ENCODE peak calls at places on chromosomes 6 and 20, in eight cellular contexts. B, P, H, S, O, F, M and V are unnamed samples.

GRCh38 chr20:4335722-4336121 is 320.4 kb upstream of the RNF24 start:
- DNase-seq in H (no peak), B (no peak), O (no peak), S (no peak), M (no peak), P (no peak), F (no peak), V (no peak)

GRCh38 chr20:63409834-63410435 is 48.8 kb upstream of the CHRNA4 start:
- DNase-seq in B (no peak), S (no peak), M (no peak), O (no peak), H (peak), P (no peak), F (no peak), V (no peak)

GRCh38 chr6:118240878-118241528 is 307.1 kb upstream of the PLN start:
- DNase-seq in H (no peak), F (no peak), M (no peak), P (no peak), S (no peak), B (no peak), O (no peak), V (no peak)

GRCh38 chr20:58327211-58327610 is 17.7 kb downstream of the RAB22A start:
- DNase-seq in O (no peak), H (no peak), F (no peak), B (no peak), S (peak), P (no peak), M (no peak), V (no peak)

GRCh38 chr6:31581511-31582229 is 554 bp downstream of the LTB start:
- DNase-seq in B (no peak), F (no peak), P (no peak), H (no peak), S (no peak), O (no peak), M (no peak), V (no peak)

GRCh38 chr6:119350202-119351004 is 842 bp upstream of the MAN1A1 start:
- DNase-seq in H (no peak), O (no peak), B (no peak), P (peak), S (peak), M (peak), F (peak), V (peak)

GRCh38 chr6:25169551-25170335 is 109.4 kb upstream of the CARMIL1 start:
- DNase-seq in S (peak), F (no peak), O (no peak), B (no peak), P (no peak), M (no peak), H (no peak), V (no peak)

GRCh38 chr6:32936247-32937152 is 4.3 kb downstream of the HLA-DMB start:
- DNase-seq in S (no peak), B (no peak), P (no peak), M (no peak), F (no peak), H (no peak), O (no peak), V (no peak)

GRCh38 chr6:20412674-20413073 is 11.0 kb downstream of the E2F3 start:
- DNase-seq in P (no peak), H (no peak), S (no peak), B (no peak), M (no peak), F (no peak), O (no peak), V (no peak)

GRCh38 chr20:31673943-31674463 is 36.3 kb downstream of the COX4I2 start:
- DNase-seq in H (no peak), M (no peak), F (no peak), O (no peak), B (no peak), P (no peak), S (no peak), V (no peak)

GRCh38 chr6:47631248-47632196 is 66.9 kb upstream of the ADGRF4 start:
- DNase-seq in B (no peak), S (peak), P (peak), F (peak), O (no peak), M (peak), H (no peak), V (no peak)

GRCh38 chr6:37897819-37898534 is 78.5 kb downstream of the ZFAND3 start:
- DNase-seq in M (no peak), B (no peak), F (no peak), S (no peak), H (no peak), P (no peak), O (no peak), V (no peak)

GRCh38 chr20:57849126-57849867 is 139.5 kb upstream of the PMEPA1 start:
- DNase-seq in P (no peak), S (no peak), M (no peak), H (peak), B (no peak), O (no peak), F (no peak), V (no peak)

GRCh38 chr6:816510-817084 is 123.7 kb upstream of the EXOC2 start:
- DNase-seq in P (no peak), H (no peak), O (no peak), S (no peak), M (no peak), B (no peak), F (no peak), V (no peak)

GRCh38 chr6:157787080-157787479 is 36.0 kb upstream of the SNX9 start:
- DNase-seq in F (no peak), B (no peak), O (no peak), P (no peak), M (no peak), H (no peak), S (no peak), V (no peak)

GRCh38 chr20:37539956-37540455 is 12.3 kb upstream of the BLCAP start:
- DNase-seq in B (no peak), H (no peak), P (no peak), S (no peak), O (no peak), M (no peak), F (no peak), V (no peak)

GRCh38 chr6:42403415-42403814 is 48.3 kb downstream of the TRERF1 start:
- DNase-seq in H (no peak), F (no peak), B (no peak), O (no peak), P (no peak), S (no peak), M (no peak), V (no peak)

GRCh38 chr6:125469915-125470314 is 168.1 kb upstream of the HDDC2 start:
- DNase-seq in P (no peak), F (no peak), H (no peak), S (no peak), O (no peak), M (no peak), B (no peak), V (no peak)

GRCh38 chr20:2246081-2246491 is 49.7 kb upstream of the TGM3 start:
- DNase-seq in F (no peak), S (no peak), P (peak), H (peak), O (no peak), B (no peak), M (no peak), V (no peak)

GRCh38 chr20:44912189-44912588 is 2.3 kb downstream of the PABPC1L start:
- DNase-seq in M (no peak), O (no peak), S (no peak), F (no peak), P (no peak), B (no peak), H (no peak), V (no peak)

GRCh38 chr20:61749406-61750075 is 316.1 kb downstream of the TAF4 start:
- DNase-seq in O (no peak), B (no peak), H (no peak), S (peak), M (no peak), F (no peak), P (no peak), V (no peak)

GRCh38 chr20:59789641-59790040 is 143.8 kb downstream of the SYCP2 start:
- DNase-seq in S (no peak), F (no peak), P (no peak), M (no peak), B (no peak), H (peak), O (no peak), V (no peak)

GRCh38 chr20:10863337-10864060 is 189.7 kb upstream of the JAG1 start:
- DNase-seq in B (no peak), H (no peak), S (peak), F (no peak), P (peak), O (no peak), M (no peak), V (peak)

GRCh38 chr6:150269130-150269856 is 99.5 kb upstream of the IYD start:
- DNase-seq in M (no peak), B (no peak), P (no peak), O (no peak), H (no peak), F (no peak), S (no peak), V (no peak)

GRCh38 chr6:16759646-16760535 is 1.4 kb downstream of the ATXN1 start:
- DNase-seq in B (peak), S (peak), H (peak), O (peak), M (peak), P (peak), F (peak), V (peak)
- TF ChIP-seq CTCF in B (peak), S (no peak), H (no peak), O (peak), M (peak), P (no peak), F (peak), V (no peak)

GRCh38 chr20:46093531-46093930 is 3.8 kb upstream of the NCOA5 start:
- DNase-seq in S (no peak), H (no peak), O (no peak), F (peak), B (no peak), M (no peak), P (no peak), V (no peak)
- TF ChIP-seq CTCF in S (no peak), H (no peak), O (no peak), F (no peak), B (no peak), M (no peak), P (no peak), V (no peak)

GRCh38 chr6:159233365-159234101 is 64.3 kb downstream of the FNDC1 start:
- DNase-seq in S (no peak), M (no peak), H (peak), B (no peak), O (no peak), F (no peak), P (no peak), V (no peak)
- TF ChIP-seq CTCF in S (no peak), M (no peak), H (peak), B (no peak), O (no peak), F (no peak), P (no peak), V (no peak)

DNA sequence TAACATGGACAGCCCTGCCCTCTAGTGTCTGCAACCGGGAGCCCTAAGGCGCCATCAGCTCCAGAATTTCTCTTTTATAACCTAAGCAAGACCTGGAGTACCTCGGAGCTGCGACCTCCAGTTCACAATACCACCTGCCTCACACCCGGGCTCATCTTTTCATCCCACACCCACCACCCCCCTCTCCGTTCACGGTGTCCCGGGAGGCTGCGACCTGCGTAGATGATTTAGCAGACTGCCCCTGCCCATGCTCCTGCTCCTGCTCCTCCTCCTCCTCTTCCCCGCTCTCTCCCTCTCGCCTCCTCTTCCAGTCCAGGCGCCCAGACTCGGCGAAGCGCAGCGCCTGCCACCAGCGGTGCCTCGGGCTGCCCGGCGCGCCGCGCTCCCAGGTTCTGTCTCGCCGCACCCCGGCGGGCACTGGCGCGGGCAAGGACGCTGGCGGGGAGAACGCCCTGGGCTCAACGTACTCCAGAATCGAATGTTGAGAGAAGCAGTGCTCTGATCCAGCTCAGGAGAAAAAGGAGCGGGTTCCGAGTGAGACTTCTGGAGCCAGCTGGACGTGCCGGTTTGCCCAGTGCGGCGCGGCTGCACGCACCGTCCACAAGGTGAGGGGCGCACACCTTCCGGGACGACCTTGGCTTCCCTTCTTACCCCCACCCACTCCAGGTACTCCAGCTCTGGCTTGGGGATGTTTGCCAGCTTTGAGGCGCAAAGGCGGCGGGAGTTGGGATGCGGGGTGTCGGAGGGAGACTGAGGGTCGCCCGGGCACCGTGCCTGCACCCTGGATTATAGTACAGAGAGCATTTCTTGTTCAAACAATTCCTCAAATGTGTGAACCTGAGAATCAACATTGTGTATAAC is at the start of gene HTR1E:
- DNase-seq in F (peak), S (peak), O (peak), B (no peak), M (peak), H (peak), P (peak), V (no peak)
- TF ChIP-seq CTCF in F (peak), S (peak), O (peak), B (peak), M (peak), H (peak), P (peak), V (peak)

DNA sequence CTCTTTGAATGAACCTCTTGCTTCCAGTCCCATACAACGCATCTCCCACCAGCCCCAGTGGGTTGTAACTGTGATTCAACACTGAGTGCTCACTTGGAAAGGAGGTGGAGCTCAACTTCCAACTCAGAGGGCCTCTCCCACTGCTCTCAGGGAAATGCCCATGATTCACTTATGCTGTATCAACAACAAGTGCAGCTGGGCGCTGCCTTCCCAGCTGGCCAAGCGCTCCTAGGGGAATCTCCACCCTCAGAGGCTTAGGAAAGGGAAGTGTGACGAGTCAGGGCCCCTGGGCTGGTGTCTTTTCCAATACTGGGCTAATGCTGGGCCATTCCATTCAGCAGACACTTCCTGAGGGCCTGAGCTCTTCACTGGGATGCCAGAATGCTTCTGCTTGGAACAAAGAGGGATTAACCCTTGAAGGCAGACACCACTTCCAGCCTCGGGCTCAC is 8.1 kb upstream of the OCSTAMP start:
- DNase-seq in F (no peak), H (no peak), B (no peak), S (peak), M (no peak), P (peak), O (no peak), V (peak)
- TF ChIP-seq CTCF in F (no peak), H (no peak), B (no peak), S (no peak), M (no peak), P (no peak), O (no peak), V (no peak)

GRCh38 chr6:75563032-75563431 is 38.6 kb upstream of the SENP6 start:
- DNase-seq in F (peak), H (peak), P (peak), B (no peak), M (peak), O (no peak), S (peak), V (no peak)
- TF ChIP-seq CTCF in F (peak), H (peak), P (peak), B (no peak), M (peak), O (peak), S (peak), V (peak)

GRCh38 chr6:74991573-74992332 is 214.1 kb downstream of the COL12A1 start:
- DNase-seq in S (peak), M (no peak), B (no peak), P (no peak), F (no peak), O (no peak), H (no peak), V (peak)
- TF ChIP-seq CTCF in S (peak), M (no peak), B (no peak), P (no peak), F (no peak), O (no peak), H (peak), V (peak)

DNA sequence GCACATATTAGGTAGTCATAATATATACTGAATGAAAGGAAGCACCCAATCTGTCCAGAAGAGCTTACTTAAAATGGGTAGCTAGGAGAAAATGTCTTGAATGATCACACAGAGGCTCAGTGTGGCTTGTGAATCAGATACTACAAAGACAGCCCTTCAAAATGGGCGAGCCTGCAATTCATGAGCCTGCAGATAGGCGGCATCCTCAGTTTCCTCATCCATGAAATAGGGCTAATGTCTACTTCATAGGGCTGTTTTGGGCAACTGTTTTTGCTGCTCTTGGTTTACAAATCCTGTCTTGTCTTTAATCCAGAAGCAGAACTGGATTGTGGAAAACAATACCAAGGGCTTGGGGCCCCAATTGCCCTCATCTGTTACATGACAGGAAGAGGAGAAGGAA is 129.3 kb upstream of the KCNK16 start:
- DNase-seq in B (no peak), O (no peak), M (no peak), S (no peak), P (no peak), H (peak), F (peak), V (no peak)
- TF ChIP-seq CTCF in B (no peak), O (peak), M (peak), S (no peak), P (peak), H (peak), F (peak), V (peak)

GRCh38 chr6:106512048-106512957 is 117.0 kb downstream of the RTN4IP1 start:
- DNase-seq in P (peak), B (no peak), H (peak), S (peak), F (peak), O (peak), M (peak), V (no peak)
- TF ChIP-seq CTCF in P (peak), B (no peak), H (peak), S (peak), F (peak), O (peak), M (peak), V (peak)